ENCODE peak calls at places on chromosome 17, in four cellular contexts. Z is activated CD4-positive, alpha-beta T cell treated with anti-CD3 and anti-CD28 coated beads, Interleukin-2, amount 50 U/mL, for 1 hour; R is thoracic aorta; D is NCI-H1092. Q is an unnamed sample.

GRCh38 chr17:43832976-43833829 is at the start of gene MPP3:
- DNase-seq in Z (peak; percentile 55), R (no peak), D (peak; percentile 57), Q (peak; percentile 92)

GRCh38 chr17:77674358-77674757 is 284.1 kb upstream of the TNRC6C start:
- DNase-seq in Z (no peak), R (no peak), D (no peak), Q (no peak)

GRCh38 chr17:74307984-74308773 is 17.8 kb upstream of the KIF19 start:
- DNase-seq in Z (no peak), R (no peak), D (no peak), Q (no peak)

GRCh38 chr17:75933836-75934235 is 7.0 kb downstream of the FBF1 start:
- DNase-seq in Z (no peak), R (no peak), D (no peak), Q (no peak)

GRCh38 chr17:40956401-40957254 is 10.1 kb downstream of the KRT39 start:
- DNase-seq in Z (no peak), R (no peak), D (no peak), Q (no peak)

GRCh38 chr17:40515491-40516041 is 14.1 kb upstream of the TNS4 start:
- DNase-seq in Z (peak; percentile 28), R (no peak), D (no peak), Q (no peak)

GRCh38 chr17:66527335-66527734 is 224.9 kb downstream of the PRKCA start:
- DNase-seq in Z (no peak), R (no peak), D (no peak), Q (no peak)

GRCh38 chr17:30344283-30345088 is 10.6 kb upstream of the TMIGD1 start:
- DNase-seq in Z (no peak), R (no peak), D (peak; percentile 66), Q (no peak)

GRCh38 chr17:27578718-27579085 is 52.3 kb upstream of the LGALS9 start:
- DNase-seq in Z (no peak), R (no peak), D (no peak), Q (no peak)

GRCh38 chr17:17792551-17793377 is 44.0 kb downstream of the SREBF1 start:
- DNase-seq in Z (peak; percentile 51), R (no peak), D (peak; percentile 14), Q (no peak)

GRCh38 chr17:31148205-31148604 is 53.4 kb downstream of the NF1 start:
- DNase-seq in Z (no peak), R (no peak), D (no peak), Q (no peak)

GRCh38 chr17:78839173-78839761 is 1.3 kb downstream of the USP36 start:
- DNase-seq in Z (no peak), R (no peak), D (no peak), Q (no peak)

GRCh38 chr17:33730131-33730530 is 437.0 kb upstream of the ASIC2 start:
- DNase-seq in Z (no peak), R (no peak), D (no peak), Q (no peak)

GRCh38 chr17:68290955-68291835 is at the start of the genes ARSG and SLC16A6:
- DNase-seq in Z (peak; percentile 79), R (no peak), D (peak; percentile 70), Q (peak; percentile 72)

GRCh38 chr17:29238133-29238850 is 8.4 kb upstream of the CRYBA1 start:
- DNase-seq in Z (no peak), R (no peak), D (no peak), Q (no peak)

GRCh38 chr17:77371117-77371887 is 230.5 kb downstream of the SEC14L1 start:
- DNase-seq in Z (no peak), R (no peak), D (peak; percentile 43), Q (no peak)

GRCh38 chr17:31541559-31541958 is 150.1 kb downstream of the RAB11FIP4 start:
- DNase-seq in Z (no peak), R (no peak), D (no peak), Q (no peak)

GRCh38 chr17:73833779-73834613 is 189.8 kb upstream of the SDK2 start:
- DNase-seq in Z (no peak), R (no peak), D (no peak), Q (no peak)

GRCh38 chr17:29401237-29401636 is 11.1 kb downstream of the TAOK1 start:
- DNase-seq in Z (no peak), R (no peak), D (no peak), Q (no peak)

GRCh38 chr17:66508896-66509843 is 206.8 kb downstream of the PRKCA start:
- DNase-seq in Z (peak; percentile 25), R (no peak), D (peak; percentile 38), Q (no peak)

GRCh38 chr17:5354310-5354709 is 65.2 kb downstream of the NUP88 start:
- DNase-seq in Z (no peak), R (no peak), D (no peak), Q (no peak)

GRCh38 chr17:41666708-41667279 is 21.9 kb upstream of the EIF1 start:
- DNase-seq in Z (peak; percentile 88), R (peak; percentile 33), D (peak; percentile 73), Q (peak; percentile 75)

Q was measured in D721Med.